ENCODE peak calls at places on chromosomes 3 and 15, in four cellular contexts. U is upper lobe of right lung, D is WTC11, W is KBM-7. F is an unnamed sample.

GRCh38 chr3:150721285-150722130 is 17.8 kb upstream of the ERICH6 start:
- DNase-seq in U (no peak), D (no peak), W (peak; percentile 83), F (peak; percentile 73)

GRCh38 chr3:129316121-129317013 is 37.7 kb downstream of the HMCES start:
- DNase-seq in U (peak; percentile 91), D (peak; percentile 82), W (peak; percentile 82), F (peak; percentile 86)

GRCh38 chr3:21705769-21706168 is 45.2 kb downstream of the ZNF385D start:
- DNase-seq in U (no peak), D (no peak), W (no peak), F (no peak)

GRCh38 chr15:26038693-26039092 is 175.6 kb upstream of the ATP10A start:
- DNase-seq in U (no peak), D (peak; percentile 28), W (no peak), F (no peak)

GRCh38 chr3:134832585-134832984 is 37.5 kb downstream of the EPHB1 start:
- DNase-seq in U (no peak), D (no peak), W (no peak), F (no peak)

GRCh38 chr15:47987461-47987860 is 133.3 kb upstream of the SLC24A5 start:
- DNase-seq in U (no peak), D (no peak), W (no peak), F (no peak)

GRCh38 chr15:89227425-89227824 is 6.0 kb upstream of the RLBP1 start:
- DNase-seq in U (no peak), D (no peak), W (no peak), F (no peak)

GRCh38 chr15:94845391-94845718 is 614.0 kb downstream of the MCTP2 start:
- DNase-seq in U (no peak), D (no peak), W (no peak), F (no peak)

GRCh38 chr3:195806916-195807231 is 4.9 kb downstream of the MUC4 start:
- DNase-seq in U (no peak), D (no peak), W (no peak), F (no peak)

GRCh38 chr15:41285285-41285684 is 47.1 kb downstream of the OIP5 start:
- DNase-seq in U (no peak), D (no peak), W (no peak), F (no peak)

GRCh38 chr3:66822059-66823009 is 175.8 kb upstream of the KBTBD8 start:
- DNase-seq in U (no peak), D (peak; percentile 86), W (peak; percentile 67), F (peak; percentile 78)

GRCh38 chr3:20041197-20041780 is 1.0 kb downstream of the KAT2B start:
- DNase-seq in U (peak; percentile 93), D (peak; percentile 76), W (peak; percentile 83), F (peak; percentile 83)

GRCh38 chr15:22903961-22904534 is 65.6 kb downstream of the NIPA2 start:
- DNase-seq in U (no peak), D (no peak), W (no peak), F (no peak)

GRCh38 chr15:20341901-20342605 is 199.5 kb downstream of the GOLGA6L6 start:
- DNase-seq in U (peak; percentile 89), D (peak; percentile 53), W (no peak), F (peak; percentile 6)

GRCh38 chr3:88003115-88003755 is 55.6 kb downstream of the CGGBP1 start:
- DNase-seq in U (no peak), D (no peak), W (peak; percentile 86), F (peak; percentile 32)

GRCh38 chr3:71885001-71885400 is 100.1 kb upstream of the PROK2 start:
- DNase-seq in U (no peak), D (no peak), W (no peak), F (no peak)

GRCh38 chr3:58029842-58030584 is 21.8 kb downstream of the FLNB start:
- DNase-seq in U (no peak), D (no peak), W (no peak), F (no peak)

GRCh38 chr3:114221165-114221880 is 16.1 kb downstream of the ZNF80 start:
- DNase-seq in U (no peak), D (no peak), W (peak; percentile 58), F (no peak)

GRCh38 chr3:112818289-112818688 is 28.4 kb downstream of the CD200R1L start:
- DNase-seq in U (no peak), D (no peak), W (no peak), F (no peak)

GRCh38 chr3:47491777-47492176 is 16.0 kb upstream of the SCAP start:
- DNase-seq in U (no peak), D (no peak), W (no peak), F (no peak)

GRCh38 chr3:69283913-69284312 is 102.0 kb downstream of the FRMD4B start:
- DNase-seq in U (no peak), D (no peak), W (no peak), F (no peak)

GRCh38 chr15:70487380-70487725 is 276.0 kb downstream of the UACA start:
- DNase-seq in U (no peak), D (no peak), W (no peak), F (peak; percentile 24)

GRCh38 chr3:107727102-107727501 is 204.3 kb downstream of the BBX start:
- DNase-seq in U (no peak), D (no peak), W (no peak), F (no peak)

GRCh38 chr15:27324871-27325270 is 353.9 kb downstream of the GABRG3 start:
- DNase-seq in U (no peak), D (no peak), W (no peak), F (no peak)

GRCh38 chr15:44295909-44296420 is 7.4 kb downstream of the GOLM2 start:
- DNase-seq in U (no peak), D (no peak), W (no peak), F (peak; percentile 38)

GRCh38 chr3:115388825-115389224 is 234.5 kb upstream of the GAP43 start:
- DNase-seq in U (no peak), D (no peak), W (no peak), F (no peak)

GRCh38 chr3:115512565-115513410 is 110.5 kb upstream of the GAP43 start:
- DNase-seq in U (peak; percentile 69), D (peak; percentile 81), W (peak; percentile 67), F (no peak)

GRCh38 chr3:171261487-171261886 is 198.7 kb downstream of the TNIK start:
- DNase-seq in U (no peak), D (no peak), W (no peak), F (no peak)

GRCh38 chr3:100797921-100798491 is 88.7 kb downstream of the TFG start:
- DNase-seq in U (no peak), D (no peak), W (no peak), F (no peak)

GRCh38 chr3:66001626-66002025 is 37.1 kb downstream of the MAGI1 start:
- DNase-seq in U (no peak), D (no peak), W (no peak), F (no peak)

GRCh38 chr3:65811917-65812316 is 226.8 kb downstream of the MAGI1 start:
- DNase-seq in U (no peak), D (no peak), W (no peak), F (no peak)

GRCh38 chr3:32278714-32279113 is 40.2 kb downstream of the CMTM8 start:
- DNase-seq in U (no peak), D (no peak), W (no peak), F (no peak)

F was measured in MM.1S.